ENCODE peak calls at places on chromosomes 5 and 9, in five cellular contexts. W, N, Z, B and V are unnamed samples.
A peak's percentile ranks its signal among the peaks of the same experiment; 100 is the strongest.

GRCh38 chr5:150122158-150122510 is 33.5 kb downstream of the PDGFRB start:
- DNase-seq in W (no peak), Z (no peak), B (no peak), N (no peak), V (peak; percentile 73)

GRCh38 chr5:172407241-172407691 is 47.1 kb downstream of the SH3PXD2B start:
- DNase-seq in N (no peak), Z (no peak), W (peak; percentile 59), B (no peak), V (no peak)

GRCh38 chr5:145824040-145824439 is 11.1 kb downstream of the PRELID2 start:
- DNase-seq in B (no peak), W (peak; percentile 29), Z (no peak), N (no peak), V (no peak)

GRCh38 chr5:114319821-114320220 is 42.0 kb upstream of the KCNN2 start:
- DNase-seq in B (no peak), W (peak; percentile 5), N (no peak), Z (no peak), V (no peak)

GRCh38 chr5:72749362-72749997 is 67.0 kb upstream of the TNPO1 start:
- DNase-seq in B (no peak), N (no peak), W (no peak), Z (no peak), V (no peak)

GRCh38 chr5:177131711-177132503 is 1.7 kb upstream of the NSD1 start:
- DNase-seq in W (no peak), B (no peak), N (no peak), Z (no peak), V (no peak)

GRCh38 chr5:10856071-10856470 is 95.0 kb upstream of the DAP start:
- DNase-seq in B (no peak), N (no peak), Z (no peak), W (no peak), V (no peak)

GRCh38 chr5:112878760-112879159 is 17.7 kb downstream of the SRP19 start:
- DNase-seq in N (no peak), Z (no peak), B (peak; percentile 26), W (no peak), V (no peak)

GRCh38 chr5:135400866-135401265 is 1.8 kb upstream of the MACROH2A1 start:
- DNase-seq in N (no peak), B (no peak), Z (no peak), W (no peak), V (no peak)

GRCh38 chr5:158857376-158857775 is 242.3 kb downstream of the EBF1 start:
- DNase-seq in Z (no peak), B (no peak), N (no peak), W (no peak), V (no peak)

GRCh38 chr5:125725686-125726085 is 697.5 kb upstream of the GRAMD2B start:
- DNase-seq in Z (no peak), N (no peak), B (no peak), W (no peak), V (no peak)

GRCh38 chr9:85723220-85723619 is 18.5 kb downstream of the AGTPBP1 start:
- DNase-seq in W (no peak), Z (peak; percentile 25), B (peak; percentile 49), N (no peak), V (no peak)
- H3K4me3 ChIP-seq in W (no peak overlapping the region), Z (no peak overlapping the region), B (peak overlapping the region; percentile 25), N (no peak overlapping the region), V (no peak overlapping the region)

DNA sequence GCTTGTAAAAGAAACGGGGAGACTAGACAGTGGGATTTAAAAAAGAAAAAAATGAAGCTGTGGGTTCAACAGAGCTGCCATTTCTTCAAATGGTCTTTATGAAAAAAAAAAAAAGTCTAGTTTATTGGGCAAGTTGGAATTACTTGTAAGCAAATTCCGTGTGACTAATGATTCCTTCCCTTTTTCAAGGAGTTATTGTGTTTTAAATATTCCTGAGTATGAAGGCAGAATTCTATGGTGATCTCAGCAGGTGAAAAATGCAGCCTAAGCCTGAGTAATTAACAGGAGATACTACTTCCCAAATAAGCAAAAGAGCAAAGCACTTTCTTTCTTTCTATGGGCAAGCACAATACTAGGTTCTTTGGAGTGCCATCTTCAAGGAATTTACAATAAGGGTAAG is 481.9 kb downstream of the ZNF608 start:
- DNase-seq in N (no peak), W (no peak), Z (no peak), B (no peak), V (no peak)
- H3K4me3 ChIP-seq in N (no peak overlapping the region), W (no peak overlapping the region), Z (no peak overlapping the region), B (no peak overlapping the region), V (no peak overlapping the region)

GRCh38 chr9:123927625-123928308 is 2.2 kb downstream of the DENND1A start:
- DNase-seq in W (peak; percentile 65), Z (no peak), B (no peak), N (peak; percentile 27), V (peak; percentile 84)
- H3K4me3 ChIP-seq in W (no peak overlapping the region), Z (peak overlapping the region; percentile 88), B (no peak overlapping the region), N (peak overlapping the region; percentile 73), V (peak overlapping the region; percentile 94)

GRCh38 chr9:36041491-36041890 is 4.8 kb downstream of the RECK start:
- DNase-seq in W (no peak), Z (no peak), N (no peak), B (no peak), V (peak; percentile 32)
- H3K4me3 ChIP-seq in W (no peak overlapping the region), Z (no peak overlapping the region), N (no peak overlapping the region), B (no peak overlapping the region), V (no peak overlapping the region)

GRCh38 chr5:68290260-68290674 is 74.7 kb downstream of the PIK3R1 start:
- DNase-seq in N (no peak), W (peak; percentile 69), Z (peak; percentile 43), B (no peak), V (no peak)
- H3K4me3 ChIP-seq in N (peak overlapping the region; percentile 1), W (no peak overlapping the region), Z (peak overlapping the region; percentile 73), B (no peak overlapping the region), V (no peak overlapping the region)

DNA sequence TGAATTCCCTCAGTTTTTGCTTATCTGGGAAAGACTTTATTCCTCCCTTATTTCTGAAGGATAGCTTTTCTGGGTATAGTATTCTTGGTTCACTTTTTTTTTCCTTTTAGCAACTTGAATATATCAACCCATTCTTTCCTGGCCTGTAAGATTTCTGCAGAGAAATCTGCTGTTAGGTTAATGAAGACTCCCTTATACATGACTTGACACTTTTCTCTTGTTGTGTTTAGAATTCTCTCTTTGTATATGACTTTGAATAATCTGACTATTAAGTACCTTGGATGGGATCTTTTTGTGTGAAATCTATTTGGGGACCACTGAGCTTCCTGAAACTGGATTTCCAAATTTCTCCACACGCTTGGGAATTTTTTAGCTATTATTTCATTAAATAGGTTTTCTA is 55.0 kb upstream of the CDK5RAP2 start:
- DNase-seq in Z (no peak), N (no peak), W (no peak), B (no peak), V (no peak)
- H3K4me3 ChIP-seq in Z (no peak overlapping the region), N (no peak overlapping the region), W (no peak overlapping the region), B (no peak overlapping the region), V (no peak overlapping the region)

GRCh38 chr9:127875306-127875966 is 2.0 kb downstream of the AK1 start:
- DNase-seq in B (no peak), N (no peak), W (peak; percentile 59), Z (no peak), V (no peak)

GRCh38 chr9:127872492-127873222 is 4.8 kb downstream of the AK1 start:
- DNase-seq in B (no peak), Z (no peak), N (no peak), W (no peak), V (no peak)

GRCh38 chr9:127873223-127873691 is 4.2 kb downstream of the AK1 start:
- DNase-seq in N (no peak), B (no peak), Z (no peak), W (no peak), V (no peak)

GRCh38 chr9:127874301-127875216 is 2.9 kb downstream of the AK1 start:
- DNase-seq in Z (no peak), B (no peak), N (no peak), W (no peak), V (no peak)

GRCh38 chr9:127873886-127874285 is 3.6 kb downstream of the AK1 start:
- DNase-seq in B (no peak), Z (peak; percentile 83), N (no peak), W (peak; percentile 84), V (no peak)
- H3K4me3 ChIP-seq in B (no peak overlapping the region), Z (peak overlapping the region; percentile 73), N (no peak overlapping the region), W (no peak overlapping the region), V (no peak overlapping the region)

DNA sequence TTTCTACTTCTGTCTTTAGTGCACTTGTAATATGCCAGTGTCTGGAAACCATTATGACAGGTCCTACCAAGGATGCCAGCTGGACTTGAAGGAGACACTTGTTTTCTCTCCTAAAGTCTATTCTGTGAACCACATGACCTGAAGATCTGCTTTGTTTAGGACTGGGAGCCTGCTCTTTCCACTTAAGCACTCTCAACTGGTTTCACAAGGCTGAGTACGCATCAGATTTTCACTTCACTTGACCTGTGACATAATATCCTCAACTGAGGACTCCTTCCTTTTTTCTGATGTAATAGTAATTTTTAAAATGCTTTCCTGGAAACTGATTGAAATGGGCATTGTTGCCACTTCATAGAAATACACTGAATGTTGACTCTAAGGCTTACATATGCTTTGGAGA is 52.2 kb downstream of the PDE8B start:
- DNase-seq in W (no peak), N (no peak), B (no peak), Z (no peak), V (no peak)
- H3K4me3 ChIP-seq in W (no peak overlapping the region), N (no peak overlapping the region), B (no peak overlapping the region), Z (no peak overlapping the region), V (no peak overlapping the region)